ENCODE peak calls at places on chromosome X, in seven cellular contexts. One of them, this sample, is unnamed.

GRCh38 chrX:100484971-100485370 is 74.9 kb upstream of the PCDH19 start:
- DNase-seq in A549: no peak
- DNase-seq in tibial nerve: no peak
- DNase-seq in right lobe of liver: no peak
- DNase-seq in adrenal gland: no peak
- DNase-seq in breast epithelium: no peak
- DNase-seq in uterus: no peak
- DNase-seq in this sample: no peak

GRCh38 chrX:126165401-126165720 is 728 bp downstream of the DCAF12L2 start:
- DNase-seq in A549: no peak
- DNase-seq in tibial nerve: no peak
- DNase-seq in right lobe of liver: no peak
- DNase-seq in adrenal gland: no peak
- DNase-seq in breast epithelium: no peak
- DNase-seq in uterus: no peak
- DNase-seq in this sample: no peak

GRCh38 chrX:1899841-1900240 is 285.0 kb downstream of the ASMT start:
- DNase-seq in A549: no peak
- DNase-seq in tibial nerve: no peak
- DNase-seq in right lobe of liver: no peak
- DNase-seq in adrenal gland: no peak
- DNase-seq in breast epithelium: no peak
- DNase-seq in uterus: no peak
- DNase-seq in this sample: no peak

GRCh38 chrX:11267311-11267910 is 25.8 kb upstream of the AMELX start:
- DNase-seq in A549: no peak
- DNase-seq in tibial nerve: no peak
- DNase-seq in right lobe of liver: no peak
- DNase-seq in adrenal gland: no peak
- DNase-seq in breast epithelium: no peak
- DNase-seq in uterus: no peak
- DNase-seq in this sample: no peak

GRCh38 chrX:144379156-144379555 is 495.3 kb downstream of the UBE2NL start:
- DNase-seq in A549: no peak
- DNase-seq in tibial nerve: no peak
- DNase-seq in right lobe of liver: no peak
- DNase-seq in adrenal gland: no peak
- DNase-seq in breast epithelium: no peak
- DNase-seq in uterus: no peak
- DNase-seq in this sample: no peak

GRCh38 chrX:26442340-26442739 is 226.4 kb downstream of the MAGEB5 start:
- DNase-seq in A549: no peak
- DNase-seq in tibial nerve: no peak
- DNase-seq in right lobe of liver: no peak
- DNase-seq in adrenal gland: peak
- DNase-seq in breast epithelium: no peak
- DNase-seq in uterus: no peak
- DNase-seq in this sample: no peak

GRCh38 chrX:53918697-53919096 is 125.6 kb downstream of the PHF8 start:
- DNase-seq in A549: no peak
- DNase-seq in tibial nerve: no peak
- DNase-seq in right lobe of liver: no peak
- DNase-seq in adrenal gland: peak
- DNase-seq in breast epithelium: no peak
- DNase-seq in uterus: no peak
- DNase-seq in this sample: no peak

GRCh38 chrX:97685753-97686152 is 802.0 kb downstream of the RPA4 start:
- DNase-seq in A549: peak
- DNase-seq in tibial nerve: no peak
- DNase-seq in right lobe of liver: no peak
- DNase-seq in adrenal gland: peak
- DNase-seq in breast epithelium: no peak
- DNase-seq in uterus: no peak
- DNase-seq in this sample: no peak

GRCh38 chrX:18964026-18964425 is 19.9 kb downstream of the PHKA2 start:
- DNase-seq in A549: no peak
- DNase-seq in tibial nerve: no peak
- DNase-seq in right lobe of liver: no peak
- DNase-seq in adrenal gland: no peak
- DNase-seq in breast epithelium: no peak
- DNase-seq in uterus: no peak
- DNase-seq in this sample: no peak

GRCh38 chrX:113741744-113742143 is 842.1 kb upstream of the HTR2C start:
- DNase-seq in A549: no peak
- DNase-seq in tibial nerve: no peak
- DNase-seq in right lobe of liver: no peak
- DNase-seq in adrenal gland: peak
- DNase-seq in breast epithelium: no peak
- DNase-seq in uterus: no peak
- DNase-seq in this sample: no peak

GRCh38 chrX:69072486-69073006 is 92.7 kb downstream of the PJA1 start:
- DNase-seq in A549: no peak
- DNase-seq in tibial nerve: no peak
- DNase-seq in right lobe of liver: no peak
- DNase-seq in adrenal gland: no peak
- DNase-seq in breast epithelium: no peak
- DNase-seq in uterus: no peak
- DNase-seq in this sample: no peak

GRCh38 chrX:115940888-115941332 is 229.6 kb upstream of the AGTR2 start:
- DNase-seq in A549: no peak
- DNase-seq in tibial nerve: peak
- DNase-seq in right lobe of liver: peak
- DNase-seq in adrenal gland: peak
- DNase-seq in breast epithelium: peak
- DNase-seq in uterus: peak
- DNase-seq in this sample: peak

GRCh38 chrX:131565909-131566308 is 22.0 kb downstream of the OR13H1 start:
- DNase-seq in A549: peak
- DNase-seq in tibial nerve: no peak
- DNase-seq in right lobe of liver: no peak
- DNase-seq in adrenal gland: no peak
- DNase-seq in breast epithelium: no peak
- DNase-seq in uterus: no peak
- DNase-seq in this sample: no peak

GRCh38 chrX:94612140-94612539 is 938.1 kb downstream of the FAM133A start:
- DNase-seq in A549: no peak
- DNase-seq in tibial nerve: no peak
- DNase-seq in right lobe of liver: no peak
- DNase-seq in adrenal gland: no peak
- DNase-seq in breast epithelium: no peak
- DNase-seq in uterus: no peak
- DNase-seq in this sample: no peak

GRCh38 chrX:111302284-111302683 is 32.0 kb upstream of the CAPN6 start:
- DNase-seq in A549: no peak
- DNase-seq in tibial nerve: no peak
- DNase-seq in right lobe of liver: no peak
- DNase-seq in adrenal gland: no peak
- DNase-seq in breast epithelium: no peak
- DNase-seq in uterus: no peak
- DNase-seq in this sample: no peak

GRCh38 chrX:137432609-137433008 is 133.3 kb upstream of the ZIC3 start:
- DNase-seq in A549: no peak
- DNase-seq in tibial nerve: no peak
- DNase-seq in right lobe of liver: no peak
- DNase-seq in adrenal gland: no peak
- DNase-seq in breast epithelium: no peak
- DNase-seq in uterus: no peak
- DNase-seq in this sample: no peak

DNA sequence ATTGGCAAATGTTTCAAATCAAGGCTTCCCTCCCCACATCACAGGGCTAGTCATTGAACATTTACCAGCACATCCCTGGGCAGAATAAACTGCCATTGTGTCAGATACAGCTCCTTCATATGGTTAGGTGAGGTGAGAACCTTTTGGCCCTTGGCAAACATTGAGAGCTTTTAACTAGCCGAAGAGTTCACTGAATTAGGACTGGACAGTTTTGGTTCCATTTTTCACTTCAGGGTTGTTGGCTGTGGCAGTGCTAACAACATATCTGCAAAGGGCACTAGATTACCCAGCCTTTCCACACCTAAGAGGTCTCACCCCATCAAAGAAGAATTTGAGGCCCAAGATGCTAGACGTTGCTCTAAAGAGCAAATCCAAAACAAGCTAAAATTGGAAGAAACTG is 180.7 kb downstream of the GUCY2F start:
- DNase-seq in A549: no peak
- DNase-seq in tibial nerve: no peak
- DNase-seq in right lobe of liver: no peak
- DNase-seq in adrenal gland: no peak
- DNase-seq in breast epithelium: no peak
- DNase-seq in uterus: no peak
- DNase-seq in this sample: no peak
- TF ChIP-seq POLR2A in A549: no peak
- TF ChIP-seq POLR2A in tibial nerve: no peak
- TF ChIP-seq POLR2A in right lobe of liver: no peak
- TF ChIP-seq POLR2A in adrenal gland: no peak
- TF ChIP-seq POLR2A in breast epithelium: no peak
- TF ChIP-seq POLR2A in uterus: no peak
- TF ChIP-seq POLR2A in this sample: no peak

GRCh38 chrX:132757066-132757623 is 201.3 kb downstream of the HS6ST2 start:
- DNase-seq in A549: no peak
- DNase-seq in tibial nerve: no peak
- DNase-seq in right lobe of liver: no peak
- DNase-seq in adrenal gland: no peak
- DNase-seq in breast epithelium: no peak
- DNase-seq in uterus: no peak
- DNase-seq in this sample: no peak

GRCh38 chrX:132758778-132759177 is 199.7 kb downstream of the HS6ST2 start:
- DNase-seq in A549: no peak
- DNase-seq in tibial nerve: no peak
- DNase-seq in right lobe of liver: no peak
- DNase-seq in adrenal gland: no peak
- DNase-seq in breast epithelium: no peak
- DNase-seq in uterus: no peak
- DNase-seq in this sample: no peak
- H3K27ac ChIP-seq in A549: no peak
- H3K27ac ChIP-seq in tibial nerve: no peak
- H3K27ac ChIP-seq in right lobe of liver: no peak
- H3K27ac ChIP-seq in adrenal gland: no peak
- H3K27ac ChIP-seq in breast epithelium: no peak
- H3K27ac ChIP-seq in uterus: no peak
- H3K27ac ChIP-seq in this sample: no peak

GRCh38 chrX:40570346-40571093 is 10.2 kb upstream of the ATP6AP2 start:
- DNase-seq in A549: no peak
- DNase-seq in tibial nerve: no peak
- DNase-seq in right lobe of liver: no peak
- DNase-seq in adrenal gland: no peak
- DNase-seq in breast epithelium: no peak
- DNase-seq in uterus: no peak
- DNase-seq in this sample: no peak
- TF ChIP-seq POLR2A in A549: no peak
- TF ChIP-seq POLR2A in tibial nerve: no peak
- TF ChIP-seq POLR2A in right lobe of liver: no peak
- TF ChIP-seq POLR2A in adrenal gland: no peak
- TF ChIP-seq POLR2A in breast epithelium: no peak
- TF ChIP-seq POLR2A in uterus: no peak
- TF ChIP-seq POLR2A in this sample: no peak

GRCh38 chrX:9378980-9379696 is 85.7 kb upstream of the TBL1X start:
- DNase-seq in A549: no peak
- DNase-seq in tibial nerve: no peak
- DNase-seq in right lobe of liver: no peak
- DNase-seq in adrenal gland: no peak
- DNase-seq in breast epithelium: no peak
- DNase-seq in uterus: no peak
- DNase-seq in this sample: no peak
- H3K27ac ChIP-seq in A549: peak
- H3K27ac ChIP-seq in tibial nerve: no peak
- H3K27ac ChIP-seq in right lobe of liver: no peak
- H3K27ac ChIP-seq in adrenal gland: no peak
- H3K27ac ChIP-seq in breast epithelium: no peak
- H3K27ac ChIP-seq in uterus: no peak
- H3K27ac ChIP-seq in this sample: no peak